ENCODE peak calls at places on chromosomes 5 and 9, in six cellular contexts. R is lower lobe of right lung, K is NCI-H2107, S is neural progenitor cell, A is posterior vena cava, D is memory B cell. C is an unnamed sample.

GRCh38 chr9:95749493-95749892 is 126.0 kb upstream of the ERCC6L2 start:
- DNase-seq in R (no peak), K (no peak), S (peak), A (no peak), D (no peak), C (no peak)

GRCh38 chr9:108551030-108551964 is 304.5 kb downstream of the ACTL7B start:
- DNase-seq in R (no peak), K (no peak), S (peak), A (no peak), D (no peak), C (peak)

GRCh38 chr5:10856646-10857332 is 95.8 kb upstream of the DAP start:
- DNase-seq in R (no peak), K (no peak), S (peak), A (no peak), D (peak), C (peak)

GRCh38 chr5:112353678-112354077 is 65.4 kb downstream of the EPB41L4A start:
- DNase-seq in R (no peak), K (no peak), S (no peak), A (no peak), D (no peak), C (no peak)

GRCh38 chr9:89992326-89993208 is 387.8 kb downstream of the GADD45G start:
- DNase-seq in R (no peak), K (no peak), S (no peak), A (no peak), D (no peak), C (no peak)

GRCh38 chr5:107470007-107470582 is 200.6 kb downstream of the EFNA5 start:
- DNase-seq in R (no peak), K (no peak), S (no peak), A (no peak), D (no peak), C (no peak)

GRCh38 chr5:51395666-51396356 is 12.6 kb downstream of the ISL1 start:
- DNase-seq in R (no peak), K (no peak), S (no peak), A (no peak), D (no peak), C (no peak)

GRCh38 chr5:181235689-181236366 is 7.9 kb downstream of the RACK1 start:
- DNase-seq in R (no peak), K (no peak), S (no peak), A (no peak), D (no peak), C (no peak)

GRCh38 chr9:129775443-129775842 is 22.6 kb upstream of the PTGES start:
- DNase-seq in R (no peak), K (no peak), S (no peak), A (no peak), D (no peak), C (no peak)

GRCh38 chr9:106921341-106921899 is 58.5 kb downstream of the ZNF462 start:
- DNase-seq in R (no peak), K (peak), S (peak), A (no peak), D (no peak), C (no peak)

GRCh38 chr5:151072234-151073025 is 8.4 kb downstream of the TNIP1 start:
- DNase-seq in R (no peak), K (no peak), S (no peak), A (no peak), D (no peak), C (no peak)

GRCh38 chr5:43702815-43703214 is 99.8 kb downstream of the NNT start:
- DNase-seq in R (no peak), K (no peak), S (peak), A (no peak), D (no peak), C (no peak)

GRCh38 chr5:132889501-132889900 is 16.0 kb downstream of the LEAP2 start:
- DNase-seq in R (no peak), K (no peak), S (no peak), A (no peak), D (no peak), C (no peak)

GRCh38 chr5:172637122-172637580 is 3.9 kb upstream of the NEURL1B start:
- DNase-seq in R (no peak), K (peak), S (no peak), A (peak), D (no peak), C (no peak)

GRCh38 chr9:121267689-121268597 is at the start of gene GSN:
- DNase-seq in R (peak), K (no peak), S (peak), A (peak), D (peak), C (peak)

GRCh38 chr5:112077180-112077579 is 320.2 kb upstream of the NREP start:
- DNase-seq in R (no peak), K (no peak), S (no peak), A (no peak), D (no peak), C (no peak)

GRCh38 chr9:15222313-15222712 is 84.7 kb downstream of the TTC39B start:
- DNase-seq in R (no peak), K (no peak), S (no peak), A (no peak), D (no peak), C (no peak)

GRCh38 chr5:170330568-170331054 is 33.0 kb upstream of the LCP2 start:
- DNase-seq in R (no peak), K (no peak), S (no peak), A (no peak), D (no peak), C (no peak)

GRCh38 chr5:132651838-132652476 is 6.0 kb upstream of the IL13 start:
- DNase-seq in R (no peak), K (no peak), S (no peak), A (no peak), D (no peak), C (no peak)

GRCh38 chr9:93960221-93960970 is 5.2 kb upstream of the BARX1 start:
- DNase-seq in R (no peak), K (no peak), S (peak), A (peak), D (peak), C (no peak)

GRCh38 chr5:139146809-139147742 is 51.1 kb downstream of the SIL1 start:
- DNase-seq in R (no peak), K (peak), S (no peak), A (no peak), D (no peak), C (no peak)

GRCh38 chr5:17989567-17989966 is 355.3 kb downstream of the TAF11L14 start:
- DNase-seq in R (no peak), K (no peak), S (no peak), A (no peak), D (no peak), C (no peak)

GRCh38 chr9:38227656-38228055 is 158.6 kb upstream of the SHB start:
- DNase-seq in R (no peak), K (no peak), S (peak), A (no peak), D (no peak), C (no peak)

GRCh38 chr5:123120197-123120596 is 31.2 kb downstream of the PRDM6 start:
- DNase-seq in R (no peak), K (no peak), S (peak), A (no peak), D (no peak), C (no peak)

GRCh38 chr5:148145916-148146315 is 22.4 kb upstream of the SPINK14 start:
- DNase-seq in R (no peak), K (no peak), S (no peak), A (no peak), D (no peak), C (no peak)

GRCh38 chr9:4009006-4009511 is 290.8 kb downstream of the GLIS3 start:
- DNase-seq in R (no peak), K (no peak), S (no peak), A (no peak), D (no peak), C (no peak)

GRCh38 chr9:114082017-114082735 is 4.1 kb upstream of the AMBP start:
- DNase-seq in R (peak), K (peak), S (peak), A (peak), D (peak), C (peak)

GRCh38 chr5:4511996-4512656 is 628.0 kb upstream of the ADAMTS16 start:
- DNase-seq in R (peak), K (peak), S (peak), A (no peak), D (no peak), C (peak)

GRCh38 chr5:138354387-138354786 is 1.9 kb downstream of the KDM3B start:
- DNase-seq in R (no peak), K (no peak), S (peak), A (no peak), D (no peak), C (no peak)

GRCh38 chr9:91809581-91810285 is 140.3 kb downstream of the ROR2 start:
- DNase-seq in R (no peak), K (no peak), S (no peak), A (peak), D (no peak), C (no peak)

GRCh38 chr5:169706070-169706469 is 69.0 kb downstream of the DOCK2 start:
- DNase-seq in R (no peak), K (no peak), S (no peak), A (no peak), D (no peak), C (no peak)

GRCh38 chr9:133658442-133659431 is 22.6 kb downstream of the DBH start:
- DNase-seq in R (no peak), K (peak), S (peak), A (peak), D (no peak), C (peak)

GRCh38 chr5:173420108-173420507 is 91.9 kb upstream of the STC2 start:
- DNase-seq in R (no peak), K (no peak), S (no peak), A (no peak), D (no peak), C (no peak)

GRCh38 chr5:157487358-157487757 is 27.3 kb downstream of the NIPAL4 start:
- DNase-seq in R (no peak), K (no peak), S (no peak), A (no peak), D (peak), C (no peak)

GRCh38 chr9:22103650-22104575 is 94.8 kb upstream of the CDKN2B start:
- DNase-seq in R (no peak), K (no peak), S (no peak), A (no peak), D (no peak), C (no peak)

GRCh38 chr5:16550316-16550952 is 66.4 kb downstream of the RETREG1 start:
- DNase-seq in R (no peak), K (no peak), S (peak), A (no peak), D (peak), C (no peak)

GRCh38 chr5:154756871-154757646 is 1.9 kb downstream of the LARP1 start:
- DNase-seq in R (peak), K (no peak), S (peak), A (no peak), D (peak), C (peak)

GRCh38 chr5:78677777-78678668 is 29.5 kb upstream of the LHFPL2 start:
- DNase-seq in R (no peak), K (no peak), S (no peak), A (peak), D (no peak), C (peak)